ENCODE peak calls at places on chromosomes 12 and 14, in six cellular contexts. M is C1 segment of cervical spinal cord, K is HEK293T, W is SW 1271, E is A549, S is posterior cingulate gyrus. I is an unnamed sample.
A peak's percentile ranks its signal among the peaks of the same experiment; 100 is the strongest.

GRCh38 chr12:53743277-53744129 is 8.3 kb downstream of the CISTR start:
- DNase-seq in M (peak; percentile 31), W (peak; percentile 54), S (peak; percentile 54), K (peak; percentile 82), E (peak; percentile 88), I (no peak)

GRCh38 chr12:27981874-27982273 is 9.3 kb upstream of the PTHLH start:
- DNase-seq in S (no peak), W (no peak), E (no peak), K (no peak), M (no peak), I (peak; percentile 93)

GRCh38 chr14:50961606-50962259 is 17.4 kb upstream of the PYGL start:
- DNase-seq in E (peak; percentile 16), W (peak; percentile 84), M (no peak), K (no peak), S (no peak), I (no peak)

GRCh38 chr14:104594310-104595046 is 10.1 kb downstream of the TMEM179 start:
- DNase-seq in W (no peak), K (no peak), S (no peak), E (no peak), M (no peak), I (no peak)

GRCh38 chr14:42047421-42048045 is 440.9 kb downstream of the LRFN5 start:
- DNase-seq in K (no peak), S (no peak), W (no peak), E (no peak), M (no peak), I (no peak)

GRCh38 chr14:34122081-34122480 is 171.2 kb upstream of the EGLN3 start:
- DNase-seq in S (no peak), M (no peak), E (no peak), K (no peak), W (no peak), I (no peak)

GRCh38 chr14:101224356-101225115 is 321.0 kb upstream of the RTL1 start:
- DNase-seq in S (no peak), E (no peak), W (no peak), K (no peak), M (no peak), I (no peak)

GRCh38 chr12:57450057-57450456 is 5.0 kb upstream of the INHBE start:
- DNase-seq in E (no peak), K (no peak), S (no peak), W (no peak), M (no peak), I (no peak)

GRCh38 chr14:62301911-62302310 is 539.7 kb downstream of the SNAPC1 start:
- DNase-seq in K (no peak), S (no peak), M (no peak), E (no peak), W (no peak), I (no peak)

GRCh38 chr12:7143564-7143963 is 13.4 kb downstream of the CLSTN3 start:
- DNase-seq in E (no peak), M (no peak), W (no peak), K (no peak), S (no peak), I (no peak)

GRCh38 chr12:43812926-43813325 is 6.8 kb upstream of the TWF1 start:
- DNase-seq in S (no peak), W (no peak), M (no peak), K (no peak), E (no peak), I (no peak)

GRCh38 chr14:23405516-23406025 is 2.5 kb downstream of the MYH6 start:
- DNase-seq in E (no peak), K (no peak), S (no peak), M (no peak), W (no peak), I (no peak)

GRCh38 chr12:79451365-79451764 is 239.4 kb downstream of the PAWR start:
- DNase-seq in M (no peak), S (no peak), K (no peak), W (no peak), E (no peak), I (no peak)

GRCh38 chr12:47777741-47778558 is 4.9 kb downstream of the SLC48A1 start:
- DNase-seq in W (no peak), M (peak; percentile 89), K (no peak), S (peak; percentile 94), E (no peak), I (no peak)

GRCh38 chr14:91323671-91324605 is 79.4 kb upstream of the GPR68 start:
- DNase-seq in E (peak; percentile 55), K (peak; percentile 65), M (peak; percentile 73), S (peak; percentile 79), W (peak; percentile 55), I (peak; percentile 25)

GRCh38 chr12:25800101-25800500 is 158.4 kb upstream of the RASSF8 start:
- DNase-seq in S (no peak), K (no peak), E (no peak), M (no peak), W (no peak), I (no peak)

GRCh38 chr12:64450711-64451486 is 1.0 kb upstream of the TBK1 start:
- DNase-seq in S (no peak), M (no peak), W (peak; percentile 12), K (peak; percentile 13), E (no peak), I (no peak)

GRCh38 chr12:120654656-120655055 is 14.2 kb downstream of the CABP1 start:
- DNase-seq in W (no peak), M (no peak), E (no peak), K (no peak), S (no peak), I (no peak)

GRCh38 chr12:79681008-79681590 is 9.7 kb downstream of the PAWR start:
- DNase-seq in K (no peak), W (peak; percentile 9), M (no peak), E (no peak), S (no peak), I (no peak)

GRCh38 chr12:111398530-111398929 is 7.2 kb upstream of the SH2B3 start:
- DNase-seq in E (no peak), S (no peak), M (no peak), W (no peak), K (no peak), I (no peak)

GRCh38 chr12:87596636-87597035 is 432.6 kb downstream of the C12orf50 start:
- DNase-seq in E (no peak), M (no peak), W (no peak), S (no peak), K (no peak), I (no peak)

GRCh38 chr12:124579921-124580517 is 12.6 kb upstream of the NCOR2 start:
- DNase-seq in S (no peak), M (no peak), E (no peak), W (no peak), K (no peak), I (no peak)

GRCh38 chr12:52604859-52605258 is 3.6 kb upstream of the KRT72 start:
- DNase-seq in S (no peak), M (no peak), K (no peak), W (no peak), E (no peak), I (no peak)

GRCh38 chr12:59808317-59808910 is 212.6 kb downstream of the SLC16A7 start:
- DNase-seq in M (no peak), E (peak; percentile 2), S (no peak), K (peak; percentile 17), W (peak; percentile 37), I (no peak)

GRCh38 chr12:107955966-107956643 is 173.0 kb upstream of the WSCD2 start:
- DNase-seq in W (no peak), S (no peak), M (no peak), K (no peak), E (no peak), I (no peak)

GRCh38 chr12:31316964-31317363 is 9.0 kb downstream of the SINHCAF start:
- DNase-seq in K (no peak), E (no peak), S (no peak), M (no peak), W (no peak), I (no peak)

GRCh38 chr12:88472775-88473174 is 107.5 kb downstream of the KITLG start:
- DNase-seq in E (no peak), W (no peak), M (no peak), S (no peak), K (no peak), I (no peak)